ENCODE peak calls at places on chromosomes 11 and 22, in seven cellular contexts. F is HFFc6; Y is GM06990; Z is T-cell; O is naive thymus-derived CD8-positive, alpha-beta T cell; L is type B pancreatic cell; T is WERI-Rb-1. P is an unnamed sample.

GRCh38 chr22:24791362-24791761 is 14.6 kb upstream of the SGSM1 start:
- DNase-seq in F (no peak), Y (no peak), Z (no peak), O (no peak), L (no peak), T (no peak), P (no peak)

GRCh38 chr22:23549198-23549595 is 30.9 kb downstream of the IGLL1 start:
- DNase-seq in F (no peak), Y (no peak), Z (no peak), O (no peak), L (no peak), T (no peak), P (no peak)

GRCh38 chr11:5274340-5274739 is 4.6 kb upstream of the HBE1 start:
- DNase-seq in F (no peak), Y (no peak), Z (no peak), O (no peak), L (no peak), T (no peak), P (no peak)

GRCh38 chr11:111414267-111414931 is 35.3 kb upstream of the POU2AF1 start:
- DNase-seq in F (no peak), Y (peak), Z (no peak), O (no peak), L (no peak), T (no peak), P (no peak)

GRCh38 chr11:46489668-46490560 is 98.3 kb upstream of the CHRM4 start:
- DNase-seq in F (peak), Y (peak), Z (peak), O (no peak), L (no peak), T (peak), P (no peak)

GRCh38 chr11:21963013-21963412 is 229.9 kb upstream of the ANO5 start:
- DNase-seq in F (no peak), Y (no peak), Z (no peak), O (no peak), L (no peak), T (no peak), P (no peak)

GRCh38 chr11:93567406-93567819 is 24.2 kb upstream of the SMCO4 start:
- DNase-seq in F (peak), Y (no peak), Z (no peak), O (no peak), L (no peak), T (no peak), P (no peak)

GRCh38 chr22:41828516-41828915 is 4.4 kb upstream of the SREBF2 start:
- DNase-seq in F (no peak), Y (no peak), Z (no peak), O (no peak), L (no peak), T (no peak), P (no peak)

GRCh38 chr22:22926359-22927195 is 39.0 kb downstream of the IGLL5 start:
- DNase-seq in F (no peak), Y (no peak), Z (no peak), O (no peak), L (no peak), T (no peak), P (no peak)

GRCh38 chr11:4071828-4072421 is 22.7 kb upstream of the RRM1 start:
- DNase-seq in F (no peak), Y (no peak), Z (no peak), O (no peak), L (no peak), T (peak), P (no peak)

GRCh38 chr11:92199991-92200390 is 24.6 kb upstream of the FAT3 start:
- DNase-seq in F (no peak), Y (no peak), Z (no peak), O (no peak), L (no peak), T (peak), P (no peak)

GRCh38 chr22:20766530-20766929 is 7.4 kb upstream of the SERPIND1 start:
- DNase-seq in F (no peak), Y (no peak), Z (no peak), O (no peak), L (no peak), T (no peak), P (no peak)

GRCh38 chr11:132300283-132300682 is 929.9 kb downstream of the NTM start:
- DNase-seq in F (no peak), Y (no peak), Z (no peak), O (no peak), L (no peak), T (peak), P (no peak)